ENCODE peak calls at places on chromosomes 11 and 22, in four cellular contexts. P is NCI-H82; Y is stimulated activated CD8-positive, alpha-beta memory T cell treated with anti-CD3 and anti-CD28 coated beads, Interleukin-2, amount 100 ng/mL, for 1 hour; S is dorsolateral prefrontal cortex. R is an unnamed sample.

GRCh38 chr11:124889692-124890091 is 8.0 kb downstream of the ROBO4 start:
- DNase-seq in P (no peak), Y (no peak), S (no peak), R (peak)

GRCh38 chr11:76606102-76606793 is 64.3 kb downstream of the LRRC32 start:
- DNase-seq in P (no peak), Y (no peak), S (peak), R (no peak)

GRCh38 chr11:17561111-17561415 is 14.0 kb downstream of the OTOG start:
- DNase-seq in P (no peak), Y (no peak), S (no peak), R (no peak)

GRCh38 chr11:2138436-2139117 is 612 bp downstream of the IGF2 start:
- DNase-seq in P (peak), Y (no peak), S (no peak), R (no peak)

GRCh38 chr11:11786234-11786633 is 55.5 kb upstream of the USP47 start:
- DNase-seq in P (no peak), Y (no peak), S (no peak), R (no peak)

GRCh38 chr11:36123353-36124220 is 165.6 kb downstream of the COMMD9 start:
- DNase-seq in P (no peak), Y (no peak), S (peak), R (no peak)

GRCh38 chr11:47259178-47259977 is 1.6 kb downstream of the NR1H3 start:
- DNase-seq in P (peak), Y (no peak), S (no peak), R (peak)

GRCh38 chr11:10911907-10912306 is 54.1 kb upstream of the ZBED5 start:
- DNase-seq in P (no peak), Y (no peak), S (no peak), R (no peak)

GRCh38 chr11:44199816-44200215 is 104.3 kb downstream of the EXT2 start:
- DNase-seq in P (no peak), Y (no peak), S (no peak), R (no peak)

GRCh38 chr11:60950933-60951610 is 904 bp downstream of the SLC15A3 start:
- DNase-seq in P (no peak), Y (no peak), S (no peak), R (no peak)

GRCh38 chr11:115168229-115168671 is 336.0 kb downstream of the CADM1 start:
- DNase-seq in P (no peak), Y (no peak), S (peak), R (no peak)

GRCh38 chr22:17964153-17964552 is 60.2 kb downstream of the MICAL3 start:
- DNase-seq in P (no peak), Y (no peak), S (no peak), R (no peak)

GRCh38 chr22:44698531-44699421 is 3.2 kb upstream of the PRR5 start:
- DNase-seq in P (no peak), Y (no peak), S (no peak), R (no peak)

GRCh38 chr11:1422481-1422880 is 32.7 kb downstream of the BRSK2 start:
- DNase-seq in P (no peak), Y (no peak), S (no peak), R (no peak)